ENCODE peak calls at places on chromosomes 5 and 9, in five cellular contexts. G is activated CD4-positive, alpha-beta T cell treated with anti-CD3 and anti-CD28 coated beads, Interleukin-2, amount 10 ng/mL, durations not matched to agents 24 days and 14 days; F is caudate nucleus; J is ACHN; K is mucosa of descending colon. W is an unnamed sample.

GRCh38 chr5:134467231-134467630 is 55.5 kb upstream of the CDKN2AIPNL start:
- DNase-seq in G (no peak), F (no peak), J (no peak), K (no peak), W (no peak)

GRCh38 chr9:123353984-123354591 is 1.9 kb upstream of the CRB2 start:
- DNase-seq in J (peak; percentile 53), F (no peak), G (peak; percentile 88), K (no peak), W (no peak)

GRCh38 chr9:86591472-86591871 is 237.3 kb upstream of the TUT7 start:
- DNase-seq in F (no peak), G (peak; percentile 29), K (no peak), J (no peak), W (no peak)

GRCh38 chr5:157870837-157871834 is 12.2 kb upstream of the CLINT1 start:
- DNase-seq in K (no peak), J (peak; percentile 69), F (no peak), G (no peak), W (no peak)

GRCh38 chr5:9654886-9655285 is 24.7 kb upstream of the TAS2R1 start:
- DNase-seq in G (no peak), K (no peak), J (no peak), F (no peak), W (no peak)

GRCh38 chr5:76472338-76473336 is 69.6 kb downstream of the IQGAP2 start:
- DNase-seq in J (no peak), K (no peak), G (no peak), F (no peak), W (no peak)

GRCh38 chr9:4224181-4224580 is 75.7 kb downstream of the GLIS3 start:
- DNase-seq in K (no peak), J (no peak), G (no peak), F (no peak), W (no peak)

GRCh38 chr5:72156921-72157320 is 49.6 kb downstream of the MAP1B start:
- DNase-seq in K (no peak), F (no peak), G (no peak), J (no peak), W (no peak)

GRCh38 chr9:7974335-7975005 is 174.9 kb upstream of the DMAC1 start:
- DNase-seq in G (peak; percentile 71), K (no peak), J (no peak), F (no peak), W (no peak)

GRCh38 chr5:179251276-179251969 is 93.8 kb downstream of the ADAMTS2 start:
- DNase-seq in G (no peak), J (no peak), K (no peak), F (no peak), W (no peak)

GRCh38 chr9:126609191-126609590 is 4.5 kb upstream of the LMX1B start:
- DNase-seq in F (no peak), K (no peak), J (no peak), G (no peak), W (no peak)

GRCh38 chr5:68116868-68117411 is 98.6 kb upstream of the PIK3R1 start:
- DNase-seq in F (no peak), J (no peak), K (no peak), G (no peak), W (no peak)

GRCh38 chr5:120388016-120388781 is 75.9 kb upstream of the PRR16 start:
- DNase-seq in G (no peak), K (no peak), J (peak; percentile 70), F (no peak), W (no peak)

GRCh38 chr9:69120380-69121154 is 53.5 kb upstream of the TJP2 start:
- DNase-seq in F (no peak), K (peak; percentile 93), G (peak; percentile 60), J (peak; percentile 73), W (peak; percentile 78)

GRCh38 chr5:141001466-141001853 is 35.2 kb downstream of the PCDHAC2 start:
- DNase-seq in J (no peak), F (no peak), G (no peak), K (no peak), W (peak; percentile 74)

GRCh38 chr9:115032300-115032699 is 85.7 kb downstream of the TNC start:
- DNase-seq in G (no peak), J (no peak), K (no peak), F (no peak), W (no peak)

GRCh38 chr5:62901001-62901400 is 322.4 kb downstream of the LRRC70 start:
- DNase-seq in K (no peak), F (no peak), G (no peak), J (no peak), W (no peak)

GRCh38 chr5:14039063-14039462 is 94.6 kb upstream of the DNAH5 start:
- DNase-seq in F (no peak), K (no peak), J (peak; percentile 10), G (no peak), W (no peak)

GRCh38 chr5:144634138-144634537 is 463.5 kb downstream of the KCTD16 start:
- DNase-seq in J (no peak), F (no peak), G (no peak), K (no peak), W (no peak)

GRCh38 chr9:107340920-107341632 is 58.0 kb downstream of the RAD23B start:
- DNase-seq in F (no peak), G (peak; percentile 94), K (peak; percentile 82), J (peak; percentile 62), W (peak; percentile 64)

W was measured in NCI-H748 treated with DMSO at 0.1 percent for 48 hours.